ENCODE peak calls at places on chromosomes 2 and 18, in seven cellular contexts. M is astrocyte of the spinal cord; N is stimulated activated CD4-positive, alpha-beta T cell treated with anti-CD3 and anti-CD28 coated beads, TNF-alpha, amount 100 ng/mL, for 48 hours; F is sciatic nerve; Q is iPS-NIHi11; H is upper lobe of right lung; D is iPS DF 6.9. K is an unnamed sample.

GRCh38 chr2:26018184-26018716 is 15.6 kb upstream of the RAB10 start:
- DNase-seq in H (peak), D (no peak), M (peak), F (peak), N (peak), Q (peak), K (no peak)

GRCh38 chr18:55510809-55511208 is 77.2 kb downstream of the TCF4 start:
- DNase-seq in Q (no peak), D (no peak), M (peak), H (no peak), N (no peak), F (no peak), K (no peak)

GRCh38 chr2:98768765-98769476 is 38.0 kb upstream of the MGAT4A start:
- DNase-seq in D (no peak), H (no peak), M (peak), Q (no peak), F (no peak), N (no peak), K (no peak)

GRCh38 chr18:13137041-13137938 is 81.3 kb upstream of the LDLRAD4 start:
- DNase-seq in Q (peak), H (peak), D (no peak), F (no peak), N (no peak), M (peak), K (no peak)

GRCh38 chr2:42053791-42054656 is 6.2 kb downstream of the PKDCC start:
- DNase-seq in F (peak), Q (no peak), D (no peak), H (no peak), M (no peak), N (no peak), K (no peak)

GRCh38 chr2:175807031-175807873 is 194.8 kb downstream of the LNPK start:
- DNase-seq in N (no peak), M (no peak), H (no peak), D (no peak), Q (no peak), F (no peak), K (no peak)

GRCh38 chr2:73925033-73925704 is 1.5 kb upstream of the DGUOK start:
- DNase-seq in D (no peak), H (no peak), M (no peak), N (no peak), F (no peak), Q (no peak), K (no peak)

GRCh38 chr18:48659188-48660009 is 120.6 kb downstream of the CTIF start:
- DNase-seq in N (no peak), Q (no peak), H (no peak), D (no peak), F (no peak), M (no peak), K (no peak)

GRCh38 chr2:72980535-72981217 is 63.4 kb downstream of the EMX1 start:
- DNase-seq in M (peak), Q (no peak), H (no peak), D (no peak), N (no peak), F (no peak), K (no peak)

GRCh38 chr2:144943986-144944385 is 424.1 kb upstream of the ZEB2 start:
- DNase-seq in H (no peak), M (peak), N (no peak), Q (no peak), D (no peak), F (no peak), K (no peak)

GRCh38 chr2:8513601-8514273 is 168.1 kb upstream of the ID2 start:
- DNase-seq in M (no peak), D (no peak), H (no peak), N (no peak), F (no peak), Q (no peak), K (no peak)

GRCh38 chr18:56021814-56022205 is 433.8 kb upstream of the TCF4 start:
- DNase-seq in Q (no peak), D (no peak), F (no peak), M (no peak), H (no peak), N (no peak), K (no peak)

GRCh38 chr2:169397697-169398096 is 35.4 kb upstream of the LRP2 start:
- DNase-seq in M (no peak), D (no peak), F (no peak), H (no peak), Q (no peak), N (no peak), K (no peak)

GRCh38 chr2:120812866-120813265 is 77.2 kb downstream of the GLI2 start:
- DNase-seq in H (no peak), M (no peak), F (no peak), N (no peak), Q (no peak), D (no peak), K (no peak)

GRCh38 chr2:226573158-226573557 is 226.5 kb downstream of the IRS1 start:
- DNase-seq in H (no peak), Q (no peak), D (no peak), F (no peak), N (no peak), M (no peak), K (no peak)

GRCh38 chr2:191249131-191249813 is 4.1 kb downstream of the MYO1B start:
- DNase-seq in H (no peak), D (no peak), Q (no peak), N (no peak), M (no peak), F (no peak), K (no peak)

GRCh38 chr18:3119401-3120323 is 100.1 kb downstream of the MYOM1 start:
- DNase-seq in M (no peak), N (no peak), H (no peak), Q (no peak), D (no peak), F (no peak), K (no peak)

GRCh38 chr2:60958800-60959199 is 58.7 kb upstream of the PEX13 start:
- DNase-seq in N (no peak), D (no peak), Q (no peak), M (peak), F (no peak), H (no peak), K (no peak)

GRCh38 chr2:109065335-109065734 is 63.7 kb upstream of the SH3RF3 start:
- DNase-seq in N (no peak), Q (no peak), M (no peak), F (no peak), D (no peak), H (no peak), K (no peak)

GRCh38 chr2:232336956-232337700 is 41.4 kb upstream of the ALPP start:
- DNase-seq in F (peak), M (no peak), N (no peak), Q (no peak), H (peak), D (no peak), K (no peak)

GRCh38 chr2:189407161-189407943 is 33.9 kb upstream of the WDR75 start:
- DNase-seq in N (no peak), Q (no peak), M (peak), H (no peak), D (no peak), F (no peak), K (no peak)

GRCh38 chr18:8287184-8287885 is 321.9 kb upstream of the RAB12 start:
- DNase-seq in Q (no peak), M (no peak), F (no peak), H (no peak), N (no peak), D (no peak), K (no peak)

GRCh38 chr2:12928197-12928596 is 211.5 kb downstream of the TRIB2 start:
- DNase-seq in F (no peak), H (no peak), D (no peak), M (peak), N (peak), Q (no peak), K (no peak)

GRCh38 chr18:79818036-79818435 is 20.3 kb downstream of the KCNG2 start:
- DNase-seq in F (no peak), Q (no peak), N (no peak), H (no peak), M (no peak), D (no peak), K (no peak)

GRCh38 chr18:62718268-62718800 is 3.0 kb downstream of the PHLPP1 start:
- DNase-seq in F (no peak), N (no peak), Q (no peak), H (no peak), D (no peak), M (no peak), K (no peak)

GRCh38 chr2:3598912-3599854 is 4.3 kb downstream of the COLEC11 start:
- DNase-seq in N (no peak), Q (no peak), D (no peak), F (no peak), H (no peak), M (no peak), K (no peak)

GRCh38 chr18:77023115-77023782 is 109.3 kb downstream of the MBP start:
- DNase-seq in D (no peak), F (no peak), H (no peak), M (peak), N (no peak), Q (no peak), K (no peak)

GRCh38 chr2:191270303-191271178 is 25.3 kb downstream of the MYO1B start:
- DNase-seq in F (no peak), H (no peak), M (no peak), D (no peak), N (no peak), Q (no peak), K (no peak)

GRCh38 chr2:230933521-230934180 is 8.6 kb upstream of the GPR55 start:
- DNase-seq in H (no peak), M (no peak), Q (no peak), N (no peak), D (no peak), F (peak), K (no peak)

GRCh38 chr2:119431155-119431975 is at the start of gene TMEM37:
- DNase-seq in M (peak), Q (peak), H (peak), F (peak), D (peak), N (peak), K (no peak)

GRCh38 chr2:12948231-12948962 is 231.7 kb downstream of the TRIB2 start:
- DNase-seq in D (no peak), F (no peak), M (peak), Q (no peak), H (no peak), N (no peak), K (no peak)

GRCh38 chr2:36697424-36698066 is 1.0 kb downstream of the VIT start:
- DNase-seq in N (no peak), Q (no peak), H (no peak), D (no peak), M (no peak), F (no peak), K (no peak)

GRCh38 chr2:42138163-42139016 is 30.8 kb upstream of the EML4 start:
- DNase-seq in F (peak), D (no peak), N (no peak), Q (no peak), M (peak), H (no peak), K (no peak)

GRCh38 chr18:62543021-62543420 is 20.2 kb downstream of the ZCCHC2 start:
- DNase-seq in N (no peak), M (no peak), Q (no peak), F (no peak), H (no peak), D (no peak), K (no peak)

GRCh38 chr2:156585457-156585856 is 149.3 kb downstream of the GPD2 start:
- DNase-seq in M (no peak), N (no peak), H (no peak), D (no peak), Q (no peak), F (no peak), K (no peak)

GRCh38 chr18:79400091-79400590 is 4.4 kb downstream of the NFATC1 start:
- DNase-seq in D (no peak), H (peak), M (no peak), N (no peak), Q (peak), F (peak), K (no peak)